ENCODE peak calls at places on chromosome 13, in five cellular contexts. E, R, C, H and Z are unnamed samples.

GRCh38 chr13:80458546-80458945 is 117.6 kb upstream of the SPRY2 start:
- DNase-seq in E (no peak), H (no peak), R (no peak), C (no peak), Z (no peak)

GRCh38 chr13:37306778-37307544 is 201.5 kb upstream of the CSNK1A1L start:
- DNase-seq in R (peak), H (peak), C (no peak), E (no peak), Z (no peak)

GRCh38 chr13:29511980-29512379 is 83.5 kb downstream of the SLC7A1 start:
- DNase-seq in R (no peak), E (no peak), C (no peak), H (no peak), Z (no peak)

GRCh38 chr13:51252954-51253531 is 30.8 kb downstream of the FAM124A start:
- DNase-seq in R (no peak), E (no peak), H (no peak), C (no peak), Z (no peak)

GRCh38 chr13:26011996-26012688 is 39.7 kb downstream of the SHISA2 start:
- DNase-seq in R (no peak), H (no peak), E (no peak), C (no peak), Z (no peak)

GRCh38 chr13:48776396-48776795 is 122.7 kb downstream of the CYSLTR2 start:
- DNase-seq in H (no peak), R (no peak), C (no peak), E (no peak), Z (no peak)

GRCh38 chr13:89846890-89847585 is 1500.4 kb upstream of the MIR17HG start:
- DNase-seq in H (no peak), R (peak), C (no peak), E (no peak), Z (no peak)

GRCh38 chr13:110278859-110279258 is 28.1 kb downstream of the COL4A1 start:
- DNase-seq in C (no peak), H (no peak), R (no peak), E (no peak), Z (no peak)

GRCh38 chr13:51995677-51996551 is 15.3 kb downstream of the ATP7B start:
- DNase-seq in C (no peak), E (no peak), R (peak), H (no peak), Z (no peak)